ENCODE peak calls at places on chromosomes 6 and 20, in four cellular contexts. A is H1, X is GM12878, Y is K562. C is an unnamed sample.

GRCh38 chr20:51961964-51962761 is 159.8 kb upstream of the SALL4 start:
- DNase-seq in A (no peak), X (no peak), Y (no peak), C (no peak)

GRCh38 chr6:95404777-95405176 is 172.6 kb upstream of the MANEA start:
- DNase-seq in A (no peak), X (no peak), Y (no peak), C (no peak)

GRCh38 chr20:5041433-5041832 is 40.1 kb upstream of the SLC23A2 start:
- DNase-seq in A (no peak), X (no peak), Y (no peak), C (no peak)

GRCh38 chr6:44086931-44087574 is 40.2 kb downstream of the MRPL14 start:
- DNase-seq in A (no peak), X (no peak), Y (no peak), C (no peak)

GRCh38 chr20:24160563-24161355 is 172.2 kb upstream of the GGTLC1 start:
- DNase-seq in A (peak), X (no peak), Y (peak), C (no peak)

GRCh38 chr6:162416307-162416706 is 311.3 kb downstream of the PRKN start:
- DNase-seq in A (no peak), X (no peak), Y (no peak), C (no peak)

GRCh38 chr6:143002686-143003085 is 57.7 kb upstream of the HIVEP2 start:
- DNase-seq in A (no peak), X (no peak), Y (no peak), C (no peak)

GRCh38 chr6:24078200-24078599 is 47.8 kb upstream of the NRSN1 start:
- DNase-seq in A (no peak), X (no peak), Y (no peak), C (no peak)

GRCh38 chr20:58408603-58409246 is 19.7 kb downstream of the VAPB start:
- DNase-seq in A (no peak), X (no peak), Y (no peak), C (no peak)

GRCh38 chr6:44966449-44967091 is 361.6 kb upstream of the RUNX2 start:
- DNase-seq in A (no peak), X (no peak), Y (peak), C (peak)

GRCh38 chr6:81999270-81999669 is 246.8 kb upstream of the TENT5A start:
- DNase-seq in A (no peak), X (no peak), Y (no peak), C (no peak)

GRCh38 chr6:169224185-169224695 is 29.4 kb downstream of the THBS2 start:
- DNase-seq in A (no peak), X (no peak), Y (peak), C (no peak)
- TF ChIP-seq CTCF in A (no peak), X (no peak), Y (no peak), C (no peak)

DNA sequence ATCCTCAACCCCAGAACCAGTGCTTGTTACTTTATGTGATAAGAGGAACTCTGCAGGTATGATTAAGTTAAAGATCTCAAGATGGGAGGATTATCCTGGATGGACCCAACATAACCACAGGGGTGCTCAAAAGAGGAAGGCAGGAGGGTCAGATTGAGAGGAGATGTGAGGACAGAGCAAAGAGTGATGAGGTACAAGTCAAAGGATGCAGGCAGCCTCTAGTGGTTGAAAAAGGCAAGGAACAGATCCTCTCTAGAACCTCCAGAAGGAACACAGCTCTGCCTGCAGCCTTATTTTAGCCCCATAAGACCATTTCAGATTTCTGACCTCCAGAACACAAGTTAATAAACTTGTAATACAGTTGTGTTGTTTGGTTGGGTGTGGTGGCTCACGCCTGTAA is 41.2 kb downstream of the PDSS2 start:
- DNase-seq in A (no peak), X (no peak), Y (peak), C (no peak)
- TF ChIP-seq EGR1 in A (no peak), X (no peak), Y (no peak), C (no peak)

DNA sequence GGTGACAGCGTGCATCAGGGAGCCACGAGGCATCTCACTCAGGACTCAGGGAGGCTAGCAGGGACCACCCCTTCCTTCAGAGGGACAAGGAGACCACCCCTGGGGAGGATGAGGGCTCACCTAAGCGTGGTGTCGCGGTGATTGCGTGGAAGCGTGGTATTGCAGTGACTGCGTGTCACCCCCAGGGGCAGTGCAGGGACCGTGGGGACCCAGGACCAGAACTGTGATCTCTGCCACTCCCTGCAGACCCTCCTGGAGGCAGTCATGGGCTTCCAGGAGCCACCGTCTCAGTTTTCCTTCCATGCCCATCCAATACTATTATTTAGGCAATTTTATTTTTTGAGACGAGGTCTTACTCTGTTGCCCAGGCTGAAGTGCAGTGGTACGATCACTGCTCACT is 147.1 kb downstream of the TAF4 start:
- DNase-seq in A (no peak), X (no peak), Y (no peak), C (no peak)
- TF ChIP-seq CTCF in A (peak), X (no peak), Y (peak), C (peak)

DNA sequence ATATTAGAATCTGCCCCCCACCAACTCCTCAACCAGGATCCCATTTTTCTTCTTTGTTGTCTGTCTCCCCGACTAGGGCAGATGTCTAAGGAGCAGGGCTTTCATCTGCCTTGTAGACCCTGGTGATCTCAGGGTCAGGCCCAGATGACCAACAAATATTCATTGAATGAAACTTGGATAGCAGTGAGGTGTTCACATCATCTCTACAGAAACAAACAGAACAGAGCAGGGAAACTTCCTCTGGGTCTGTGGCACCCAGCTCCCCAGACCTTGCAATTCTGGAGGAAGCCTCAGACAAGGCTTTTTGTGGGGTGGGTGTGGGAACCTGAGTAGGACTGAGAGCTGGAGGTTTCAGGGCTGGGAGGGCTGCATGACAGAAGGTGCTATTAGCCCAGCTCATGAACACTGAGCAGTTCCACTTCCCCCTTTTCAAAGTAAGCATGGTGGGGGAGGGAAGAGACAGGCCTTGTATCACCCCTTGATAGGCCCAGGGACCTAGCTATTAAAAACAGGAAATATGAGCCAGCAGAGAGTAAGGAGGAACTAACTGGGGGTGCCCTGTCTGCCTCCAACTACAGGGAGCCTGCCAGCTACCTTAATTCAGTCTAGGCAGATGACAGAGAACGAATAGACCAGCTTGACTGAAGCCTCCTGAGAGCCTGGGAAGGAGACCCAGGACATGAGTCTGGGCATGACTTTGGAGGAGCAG is 37.3 kb upstream of the TOP1 start:
- DNase-seq in A (peak), X (peak), Y (peak), C (no peak)
- TF ChIP-seq EGR1 in A (no peak), X (peak), Y (no peak), C (no peak)

DNA sequence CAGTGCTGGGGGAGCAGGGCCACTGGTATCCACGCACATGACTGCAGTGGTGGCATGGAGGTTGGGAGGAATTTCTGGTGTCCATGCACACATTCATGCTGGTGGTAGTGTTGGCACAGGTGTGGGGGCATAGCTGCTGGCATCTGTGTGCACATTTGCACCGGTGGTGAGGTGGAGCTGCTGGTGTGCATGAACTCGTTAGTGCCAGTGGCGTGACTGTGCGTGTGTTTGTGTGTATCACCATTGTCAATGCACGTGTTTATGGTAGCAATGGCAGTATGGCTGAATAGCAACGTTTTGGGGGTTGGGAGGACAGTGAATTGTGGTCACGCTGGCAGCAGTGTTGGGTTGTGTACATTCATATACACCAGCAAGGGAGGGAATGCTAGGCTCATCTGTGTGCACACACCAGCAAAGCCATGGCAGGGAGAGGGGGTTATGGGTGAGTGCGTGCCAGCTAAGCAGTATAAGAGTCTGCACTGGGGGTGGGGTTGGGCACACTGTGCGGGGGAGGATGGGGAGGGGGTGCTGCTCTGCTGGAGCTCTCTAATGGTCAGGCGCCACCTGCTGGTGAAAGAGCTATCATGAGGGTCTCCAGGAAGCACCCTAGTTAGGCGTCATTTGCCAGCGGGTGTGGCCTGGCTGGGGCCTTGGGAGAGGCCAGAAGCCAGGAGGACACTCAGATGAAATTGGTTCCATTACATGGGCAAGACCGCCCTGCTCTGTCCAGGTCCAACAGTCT is 626.1 kb upstream of the ID4 start:
- DNase-seq in A (peak), X (no peak), Y (peak), C (no peak)
- TF ChIP-seq CTCF in A (peak), X (peak), Y (peak), C (peak)

C was measured in HCT116.